ENCODE peak calls at places on chromosome 3, in six cellular contexts. One of them, this sample, is unnamed.

GRCh38 chr3:176785207-176785606 is 412.1 kb downstream of the TBL1XR1 start:
- DNase-seq in activated CD8-positive, alpha-beta memory T cell treated with anti-CD3 and anti-CD28 coated beads, Interleukin-2, amount 50 U/mL, for 48 hours: no peak
- DNase-seq in bronchial epithelial cell: no peak
- DNase-seq in neural crest cell: no peak
- DNase-seq in lower leg skin: no peak
- DNase-seq in GM04504: no peak
- DNase-seq in this sample: no peak

GRCh38 chr3:72161870-72162617 is 377.1 kb upstream of the PROK2 start:
- DNase-seq in GM04504: no peak
- DNase-seq in lower leg skin: no peak
- DNase-seq in bronchial epithelial cell: peak; percentile 77
- DNase-seq in activated CD8-positive, alpha-beta memory T cell treated with anti-CD3 and anti-CD28 coated beads, Interleukin-2, amount 50 U/mL, for 48 hours: no peak
- DNase-seq in neural crest cell: no peak
- DNase-seq in this sample: no peak

GRCh38 chr3:48273594-48274211 is 32.8 kb downstream of the ZNF589 start:
- DNase-seq in neural crest cell: peak; percentile 64
- DNase-seq in GM04504: peak; percentile 21
- DNase-seq in lower leg skin: peak; percentile 42
- DNase-seq in activated CD8-positive, alpha-beta memory T cell treated with anti-CD3 and anti-CD28 coated beads, Interleukin-2, amount 50 U/mL, for 48 hours: peak; percentile 71
- DNase-seq in bronchial epithelial cell: peak; percentile 66
- DNase-seq in this sample: peak; percentile 23

GRCh38 chr3:64763980-64764379 is 76.2 kb upstream of the ADAMTS9 start:
- DNase-seq in neural crest cell: no peak
- DNase-seq in lower leg skin: no peak
- DNase-seq in activated CD8-positive, alpha-beta memory T cell treated with anti-CD3 and anti-CD28 coated beads, Interleukin-2, amount 50 U/mL, for 48 hours: no peak
- DNase-seq in bronchial epithelial cell: peak; percentile 1
- DNase-seq in GM04504: no peak
- DNase-seq in this sample: no peak

GRCh38 chr3:129226374-129226773 is 23.0 kb upstream of the COPG1 start:
- DNase-seq in GM04504: peak; percentile 89
- DNase-seq in bronchial epithelial cell: peak; percentile 86
- DNase-seq in neural crest cell: no peak
- DNase-seq in lower leg skin: peak; percentile 93
- DNase-seq in activated CD8-positive, alpha-beta memory T cell treated with anti-CD3 and anti-CD28 coated beads, Interleukin-2, amount 50 U/mL, for 48 hours: no peak
- DNase-seq in this sample: peak; percentile 79

GRCh38 chr3:23916152-23916885 is 471 bp downstream of the NKIRAS1 start:
- DNase-seq in activated CD8-positive, alpha-beta memory T cell treated with anti-CD3 and anti-CD28 coated beads, Interleukin-2, amount 50 U/mL, for 48 hours: no peak
- DNase-seq in GM04504: no peak
- DNase-seq in neural crest cell: no peak
- DNase-seq in bronchial epithelial cell: no peak
- DNase-seq in lower leg skin: peak; percentile 37
- DNase-seq in this sample: no peak

GRCh38 chr3:104610730-104611652 is 755.7 kb upstream of the ALCAM start:
- DNase-seq in activated CD8-positive, alpha-beta memory T cell treated with anti-CD3 and anti-CD28 coated beads, Interleukin-2, amount 50 U/mL, for 48 hours: no peak
- DNase-seq in bronchial epithelial cell: peak; percentile 35
- DNase-seq in GM04504: no peak
- DNase-seq in neural crest cell: no peak
- DNase-seq in lower leg skin: no peak
- DNase-seq in this sample: no peak

GRCh38 chr3:124131158-124132115 is 139.5 kb upstream of the ROPN1 start:
- DNase-seq in lower leg skin: no peak
- DNase-seq in activated CD8-positive, alpha-beta memory T cell treated with anti-CD3 and anti-CD28 coated beads, Interleukin-2, amount 50 U/mL, for 48 hours: no peak
- DNase-seq in neural crest cell: no peak
- DNase-seq in bronchial epithelial cell: no peak
- DNase-seq in GM04504: no peak
- DNase-seq in this sample: no peak